ENCODE peak calls at places on chromosomes 4 and X, in seven cellular contexts. One of them, this sample, is unnamed. For H3K4me1, the result is how much of the 10 kb centered on the place peaks cover.

GRCh38 chr4:38322709-38323108 is 341.3 kb upstream of the KLF3 start:
- DNase-seq in breast epithelium: no peak
- DNase-seq in colonic mucosa: no peak
- DNase-seq in aorta: peak
- DNase-seq in mucosa of descending colon: no peak
- DNase-seq in lower lobe of right lung: no peak
- DNase-seq in endodermal cell: no peak
- DNase-seq in this sample: no peak

GRCh38 chr4:108166441-108167315 is 2.1 kb downstream of the LEF1 start:
- DNase-seq in breast epithelium: no peak
- DNase-seq in colonic mucosa: peak
- DNase-seq in mucosa of descending colon: peak
- DNase-seq in aorta: no peak
- DNase-seq in endodermal cell: peak
- DNase-seq in lower lobe of right lung: no peak
- DNase-seq in this sample: peak

GRCh38 chr4:166174717-166175510 is 301.9 kb downstream of the TLL1 start:
- DNase-seq in lower lobe of right lung: no peak
- DNase-seq in aorta: no peak
- DNase-seq in endodermal cell: no peak
- DNase-seq in colonic mucosa: no peak
- DNase-seq in breast epithelium: no peak
- DNase-seq in mucosa of descending colon: no peak
- DNase-seq in this sample: no peak

GRCh38 chr4:109588176-109588575 is 28.1 kb downstream of the MCUB start:
- DNase-seq in colonic mucosa: no peak
- DNase-seq in mucosa of descending colon: no peak
- DNase-seq in endodermal cell: no peak
- DNase-seq in aorta: no peak
- DNase-seq in breast epithelium: no peak
- DNase-seq in lower lobe of right lung: no peak
- DNase-seq in this sample: no peak

GRCh38 chr4:30837131-30837539 is 117.0 kb downstream of the PCDH7 start:
- DNase-seq in breast epithelium: no peak
- DNase-seq in aorta: no peak
- DNase-seq in colonic mucosa: no peak
- DNase-seq in lower lobe of right lung: no peak
- DNase-seq in endodermal cell: no peak
- DNase-seq in mucosa of descending colon: no peak
- DNase-seq in this sample: no peak

GRCh38 chr4:476501-476900 is 22.5 kb downstream of the ZNF721 start:
- DNase-seq in aorta: no peak
- DNase-seq in lower lobe of right lung: no peak
- DNase-seq in endodermal cell: no peak
- DNase-seq in breast epithelium: no peak
- DNase-seq in mucosa of descending colon: no peak
- DNase-seq in colonic mucosa: no peak
- DNase-seq in this sample: no peak

GRCh38 chrX:80282535-80282934 is 137.7 kb upstream of the TENT5D start:
- DNase-seq in mucosa of descending colon: no peak
- DNase-seq in breast epithelium: no peak
- DNase-seq in colonic mucosa: no peak
- DNase-seq in lower lobe of right lung: no peak
- DNase-seq in aorta: no peak
- DNase-seq in endodermal cell: no peak
- DNase-seq in this sample: no peak

GRCh38 chrX:15143050-15143824 is 126.6 kb downstream of the ASB9 start:
- DNase-seq in endodermal cell: peak
- DNase-seq in colonic mucosa: peak
- DNase-seq in mucosa of descending colon: no peak
- DNase-seq in lower lobe of right lung: peak
- DNase-seq in breast epithelium: peak
- DNase-seq in aorta: no peak
- DNase-seq in this sample: peak

GRCh38 chr4:33537527-33537926 is 2706.8 kb downstream of the ARAP2 start:
- DNase-seq in colonic mucosa: no peak
- DNase-seq in mucosa of descending colon: no peak
- DNase-seq in endodermal cell: no peak
- DNase-seq in breast epithelium: no peak
- DNase-seq in lower lobe of right lung: no peak
- DNase-seq in aorta: no peak
- DNase-seq in this sample: no peak

GRCh38 chrX:68365356-68365755 is 67.9 kb downstream of the OPHN1 start:
- DNase-seq in breast epithelium: no peak
- DNase-seq in colonic mucosa: no peak
- DNase-seq in mucosa of descending colon: no peak
- DNase-seq in endodermal cell: no peak
- DNase-seq in aorta: no peak
- DNase-seq in lower lobe of right lung: no peak
- DNase-seq in this sample: no peak

GRCh38 chr4:187424636-187425035 is 570.9 kb upstream of the ZFP42 start:
- DNase-seq in endodermal cell: no peak
- DNase-seq in colonic mucosa: no peak
- DNase-seq in lower lobe of right lung: no peak
- DNase-seq in mucosa of descending colon: no peak
- DNase-seq in breast epithelium: no peak
- DNase-seq in aorta: no peak
- DNase-seq in this sample: no peak

GRCh38 chr4:127251423-127251822 is 381.3 kb upstream of the INTU start:
- DNase-seq in lower lobe of right lung: no peak
- DNase-seq in mucosa of descending colon: no peak
- DNase-seq in colonic mucosa: no peak
- DNase-seq in aorta: no peak
- DNase-seq in breast epithelium: no peak
- DNase-seq in endodermal cell: no peak
- DNase-seq in this sample: no peak

GRCh38 chr4:183300070-183300469 is 20.0 kb downstream of the CLDN22 start:
- DNase-seq in mucosa of descending colon: no peak
- DNase-seq in lower lobe of right lung: peak
- DNase-seq in aorta: no peak
- DNase-seq in endodermal cell: no peak
- DNase-seq in breast epithelium: no peak
- DNase-seq in colonic mucosa: no peak
- DNase-seq in this sample: no peak

GRCh38 chr4:123127218-123127617 is 204.8 kb upstream of the NUDT6 start:
- DNase-seq in breast epithelium: no peak
- DNase-seq in endodermal cell: no peak
- DNase-seq in aorta: no peak
- DNase-seq in colonic mucosa: no peak
- DNase-seq in lower lobe of right lung: no peak
- DNase-seq in mucosa of descending colon: no peak
- DNase-seq in this sample: no peak

GRCh38 chrX:26286836-26287235 is 70.9 kb downstream of the MAGEB5 start:
- DNase-seq in endodermal cell: no peak
- DNase-seq in lower lobe of right lung: no peak
- DNase-seq in breast epithelium: no peak
- DNase-seq in aorta: no peak
- DNase-seq in mucosa of descending colon: no peak
- DNase-seq in colonic mucosa: no peak
- DNase-seq in this sample: no peak

GRCh38 chr4:54226399-54227260 is 2.5 kb upstream of the PDGFRA start:
- DNase-seq in lower lobe of right lung: peak
- DNase-seq in colonic mucosa: peak
- DNase-seq in endodermal cell: peak
- DNase-seq in mucosa of descending colon: peak
- DNase-seq in breast epithelium: no peak
- DNase-seq in aorta: peak
- DNase-seq in this sample: peak

GRCh38 chr4:87406462-87406861 is 15.5 kb upstream of the HSD17B11 start:
- DNase-seq in lower lobe of right lung: no peak
- DNase-seq in aorta: no peak
- DNase-seq in mucosa of descending colon: no peak
- DNase-seq in colonic mucosa: no peak
- DNase-seq in endodermal cell: no peak
- DNase-seq in breast epithelium: no peak
- DNase-seq in this sample: no peak

GRCh38 chrX:67724359-67725110 is 180.7 kb downstream of the AR start:
- DNase-seq in endodermal cell: no peak
- DNase-seq in mucosa of descending colon: no peak
- DNase-seq in aorta: no peak
- DNase-seq in lower lobe of right lung: no peak
- DNase-seq in colonic mucosa: no peak
- DNase-seq in breast epithelium: no peak
- DNase-seq in this sample: no peak

GRCh38 chrX:45699158-45699557 is 498.5 kb upstream of the DIPK2B start:
- DNase-seq in endodermal cell: no peak
- DNase-seq in mucosa of descending colon: no peak
- DNase-seq in aorta: no peak
- DNase-seq in lower lobe of right lung: no peak
- DNase-seq in breast epithelium: no peak
- DNase-seq in colonic mucosa: no peak
- DNase-seq in this sample: no peak

GRCh38 chr4:24188459-24188858 is 298.6 kb upstream of the PPARGC1A start:
- DNase-seq in aorta: no peak
- DNase-seq in mucosa of descending colon: no peak
- DNase-seq in breast epithelium: no peak
- DNase-seq in endodermal cell: no peak
- DNase-seq in colonic mucosa: no peak
- DNase-seq in lower lobe of right lung: no peak
- DNase-seq in this sample: no peak

GRCh38 chrX:109624641-109625311 is at the start of gene KCNE5:
- DNase-seq in endodermal cell: peak
- DNase-seq in lower lobe of right lung: peak
- DNase-seq in aorta: peak
- DNase-seq in mucosa of descending colon: peak
- DNase-seq in breast epithelium: no peak
- DNase-seq in colonic mucosa: no peak
- DNase-seq in this sample: no peak

GRCh38 chr4:25157071-25157470 is 3.2 kb downstream of the SEPSECS start:
- DNase-seq in breast epithelium: no peak
- DNase-seq in aorta: no peak
- DNase-seq in mucosa of descending colon: no peak
- DNase-seq in lower lobe of right lung: no peak
- DNase-seq in endodermal cell: no peak
- DNase-seq in colonic mucosa: no peak
- DNase-seq in this sample: no peak

GRCh38 chr4:177008071-177008835 is 215.5 kb upstream of the VEGFC start:
- DNase-seq in aorta: no peak
- DNase-seq in breast epithelium: no peak
- DNase-seq in endodermal cell: no peak
- DNase-seq in lower lobe of right lung: no peak
- DNase-seq in colonic mucosa: no peak
- DNase-seq in mucosa of descending colon: no peak
- DNase-seq in this sample: no peak

GRCh38 chr4:185383451-185383850 is 12.3 kb downstream of the LRP2BP start:
- DNase-seq in aorta: no peak
- DNase-seq in lower lobe of right lung: no peak
- DNase-seq in mucosa of descending colon: no peak
- DNase-seq in colonic mucosa: peak
- DNase-seq in endodermal cell: no peak
- DNase-seq in breast epithelium: peak
- DNase-seq in this sample: no peak

GRCh38 chr4:173005912-173006633 is 162.5 kb upstream of the GALNT7 start:
- DNase-seq in mucosa of descending colon: no peak
- DNase-seq in breast epithelium: no peak
- DNase-seq in colonic mucosa: no peak
- DNase-seq in aorta: no peak
- DNase-seq in endodermal cell: no peak
- DNase-seq in lower lobe of right lung: no peak
- DNase-seq in this sample: no peak

GRCh38 chrX:137428251-137428661 is 137.7 kb upstream of the ZIC3 start:
- DNase-seq in aorta: peak
- DNase-seq in endodermal cell: peak
- DNase-seq in lower lobe of right lung: no peak
- DNase-seq in colonic mucosa: no peak
- DNase-seq in mucosa of descending colon: no peak
- DNase-seq in breast epithelium: no peak
- DNase-seq in this sample: no peak
- H3K4me3 ChIP-seq in aorta: peak
- H3K4me3 ChIP-seq in endodermal cell: peak
- H3K4me3 ChIP-seq in lower lobe of right lung: peak
- H3K4me3 ChIP-seq in colonic mucosa: peak
- H3K4me3 ChIP-seq in mucosa of descending colon: no peak
- H3K4me3 ChIP-seq in breast epithelium: peak
- H3K4me3 ChIP-seq in this sample: peak

DNA sequence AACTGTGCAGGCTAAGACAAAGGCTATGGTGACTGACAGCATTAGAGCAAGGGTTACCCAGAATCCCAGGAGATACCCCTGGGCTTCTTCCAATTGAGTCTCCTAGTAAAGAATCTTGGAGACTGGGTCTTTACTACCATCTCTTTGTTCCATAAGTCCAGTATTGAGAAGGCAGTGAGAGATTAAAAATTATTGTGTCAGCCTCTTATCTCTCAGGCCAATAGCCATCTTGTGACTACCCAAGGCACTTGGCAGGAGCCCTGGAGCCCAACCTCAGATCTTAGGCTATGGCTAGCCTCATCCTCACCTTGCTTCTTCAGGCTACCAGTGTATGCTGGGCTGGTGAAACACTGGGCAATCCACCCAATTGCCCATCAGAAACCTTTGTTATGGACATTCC is 76.4 kb upstream of the STIM2 start:
- DNase-seq in lower lobe of right lung: no peak
- DNase-seq in mucosa of descending colon: no peak
- DNase-seq in endodermal cell: no peak
- DNase-seq in breast epithelium: no peak
- DNase-seq in colonic mucosa: no peak
- DNase-seq in aorta: no peak
- DNase-seq in this sample: no peak
- H3K4me1 ChIP-seq in lower lobe of right lung: under half
- H3K4me1 ChIP-seq in mucosa of descending colon: under half
- H3K4me1 ChIP-seq in endodermal cell: under half
- H3K4me1 ChIP-seq in breast epithelium: under half
- H3K4me1 ChIP-seq in colonic mucosa: under half
- H3K4me1 ChIP-seq in aorta: under half
- H3K4me1 ChIP-seq in this sample: under half

DNA sequence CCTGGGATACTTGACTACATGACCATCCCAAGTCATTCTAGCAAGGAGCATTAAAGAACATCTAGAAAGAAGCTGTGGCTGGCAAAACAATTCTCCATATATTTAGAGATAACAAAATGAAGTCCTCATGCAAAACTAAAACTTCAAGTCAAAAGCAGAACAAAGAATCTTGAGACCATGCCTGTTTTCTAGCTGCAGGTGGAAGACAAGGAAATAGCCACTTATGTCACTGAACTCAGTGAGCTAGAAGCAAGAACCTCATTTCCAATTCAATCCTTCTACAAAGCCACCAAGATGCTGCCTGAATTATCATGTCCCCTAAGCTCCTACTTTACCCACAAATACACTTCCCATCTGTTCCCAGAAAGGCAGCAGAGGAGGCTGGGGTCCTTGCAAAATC is 13.8 kb downstream of the USP46 start:
- DNase-seq in endodermal cell: no peak
- DNase-seq in aorta: no peak
- DNase-seq in lower lobe of right lung: no peak
- DNase-seq in mucosa of descending colon: no peak
- DNase-seq in breast epithelium: no peak
- DNase-seq in colonic mucosa: no peak
- DNase-seq in this sample: no peak
- H3K4me3 ChIP-seq in endodermal cell: no peak
- H3K4me3 ChIP-seq in aorta: no peak
- H3K4me3 ChIP-seq in lower lobe of right lung: no peak
- H3K4me3 ChIP-seq in mucosa of descending colon: no peak
- H3K4me3 ChIP-seq in breast epithelium: no peak
- H3K4me3 ChIP-seq in colonic mucosa: no peak
- H3K4me3 ChIP-seq in this sample: no peak

DNA sequence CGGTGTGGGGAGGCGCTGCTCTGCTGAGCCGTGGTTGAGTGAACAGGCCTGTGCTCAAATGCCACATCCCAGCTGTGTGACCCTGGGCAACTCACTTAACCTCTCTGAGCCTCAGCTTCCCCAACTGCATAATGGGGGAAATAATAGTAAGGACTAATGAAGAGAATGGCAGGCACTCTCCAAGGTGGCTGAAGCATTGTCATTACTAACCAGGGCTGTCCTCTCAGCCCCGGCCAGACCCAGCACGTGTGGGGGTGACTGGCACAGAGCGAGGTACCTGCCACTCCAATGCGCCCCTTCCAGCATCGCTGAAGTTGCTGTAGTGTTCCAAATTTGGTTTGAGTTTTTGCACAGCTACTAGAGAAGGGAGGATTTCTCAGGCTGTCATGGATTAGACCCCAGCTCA is 80.0 kb downstream of the ABLIM2 start:
- DNase-seq in colonic mucosa: no peak
- DNase-seq in lower lobe of right lung: no peak
- DNase-seq in aorta: no peak
- DNase-seq in mucosa of descending colon: no peak
- DNase-seq in breast epithelium: no peak
- DNase-seq in endodermal cell: peak
- DNase-seq in this sample: no peak
- H3K4me1 ChIP-seq in colonic mucosa: under half
- H3K4me1 ChIP-seq in lower lobe of right lung: under half
- H3K4me1 ChIP-seq in aorta: under half
- H3K4me1 ChIP-seq in mucosa of descending colon: under half
- H3K4me1 ChIP-seq in breast epithelium: under half
- H3K4me1 ChIP-seq in endodermal cell: under half
- H3K4me1 ChIP-seq in this sample: under half

This sample was measured in testis.